ENCODE peak calls at places on chromosome 7, in seven cellular contexts. One of them, this sample, is unnamed.

GRCh38 chr7:90596745-90597526 is 815 bp downstream of the CDK14 start:
- DNase-seq in kidney glomerular epithelial cell: peak
- DNase-seq in left colon: no peak
- DNase-seq in AG09319: no peak
- DNase-seq in spleen: no peak
- DNase-seq in NCI-H510A treated with DMSO at 0.1 percent for 48 hours: no peak
- DNase-seq in Right ventricle myocardium inferior: no peak
- DNase-seq in this sample: no peak

GRCh38 chr7:135884495-135885237 is 92.5 kb downstream of the MTPN start:
- DNase-seq in left colon: no peak
- DNase-seq in NCI-H510A treated with DMSO at 0.1 percent for 48 hours: no peak
- DNase-seq in Right ventricle myocardium inferior: no peak
- DNase-seq in AG09319: no peak
- DNase-seq in kidney glomerular epithelial cell: no peak
- DNase-seq in spleen: no peak
- DNase-seq in this sample: no peak

GRCh38 chr7:116438274-116438673 is 61.3 kb upstream of the CAV2 start:
- DNase-seq in kidney glomerular epithelial cell: no peak
- DNase-seq in Right ventricle myocardium inferior: no peak
- DNase-seq in NCI-H510A treated with DMSO at 0.1 percent for 48 hours: no peak
- DNase-seq in left colon: peak
- DNase-seq in AG09319: no peak
- DNase-seq in spleen: no peak
- DNase-seq in this sample: no peak

GRCh38 chr7:95520136-95520535 is 34.4 kb downstream of the ASB4 start:
- DNase-seq in Right ventricle myocardium inferior: no peak
- DNase-seq in AG09319: no peak
- DNase-seq in left colon: no peak
- DNase-seq in NCI-H510A treated with DMSO at 0.1 percent for 48 hours: peak
- DNase-seq in kidney glomerular epithelial cell: no peak
- DNase-seq in spleen: no peak
- DNase-seq in this sample: no peak

GRCh38 chr7:14717711-14718304 is 184.7 kb downstream of the DGKB start:
- DNase-seq in spleen: no peak
- DNase-seq in Right ventricle myocardium inferior: no peak
- DNase-seq in AG09319: peak
- DNase-seq in left colon: no peak
- DNase-seq in kidney glomerular epithelial cell: peak
- DNase-seq in NCI-H510A treated with DMSO at 0.1 percent for 48 hours: peak
- DNase-seq in this sample: no peak

GRCh38 chr7:157527235-157527634 is 190.4 kb downstream of the DNAJB6 start:
- DNase-seq in left colon: no peak
- DNase-seq in AG09319: no peak
- DNase-seq in kidney glomerular epithelial cell: no peak
- DNase-seq in NCI-H510A treated with DMSO at 0.1 percent for 48 hours: no peak
- DNase-seq in spleen: peak
- DNase-seq in Right ventricle myocardium inferior: no peak
- DNase-seq in this sample: no peak

GRCh38 chr7:101589976-101590662 is 39.0 kb downstream of the MYL10 start:
- DNase-seq in kidney glomerular epithelial cell: no peak
- DNase-seq in spleen: no peak
- DNase-seq in AG09319: no peak
- DNase-seq in Right ventricle myocardium inferior: no peak
- DNase-seq in NCI-H510A treated with DMSO at 0.1 percent for 48 hours: no peak
- DNase-seq in left colon: no peak
- DNase-seq in this sample: no peak

GRCh38 chr7:50339990-50340500 is 35.5 kb downstream of the IKZF1 start:
- DNase-seq in spleen: peak
- DNase-seq in NCI-H510A treated with DMSO at 0.1 percent for 48 hours: no peak
- DNase-seq in kidney glomerular epithelial cell: no peak
- DNase-seq in AG09319: no peak
- DNase-seq in Right ventricle myocardium inferior: no peak
- DNase-seq in left colon: no peak
- DNase-seq in this sample: no peak

GRCh38 chr7:90568213-90568612 is 27.9 kb upstream of the CDK14 start:
- DNase-seq in left colon: no peak
- DNase-seq in spleen: no peak
- DNase-seq in kidney glomerular epithelial cell: no peak
- DNase-seq in NCI-H510A treated with DMSO at 0.1 percent for 48 hours: no peak
- DNase-seq in Right ventricle myocardium inferior: no peak
- DNase-seq in AG09319: no peak
- DNase-seq in this sample: no peak

GRCh38 chr7:68319061-68319460 is 1279.2 kb upstream of the AUTS2 start:
- DNase-seq in spleen: no peak
- DNase-seq in left colon: no peak
- DNase-seq in Right ventricle myocardium inferior: no peak
- DNase-seq in kidney glomerular epithelial cell: no peak
- DNase-seq in AG09319: no peak
- DNase-seq in NCI-H510A treated with DMSO at 0.1 percent for 48 hours: no peak
- DNase-seq in this sample: no peak

GRCh38 chr7:108235451-108236061 is 105.4 kb upstream of the LAMB4 start:
- DNase-seq in left colon: no peak
- DNase-seq in AG09319: no peak
- DNase-seq in Right ventricle myocardium inferior: no peak
- DNase-seq in kidney glomerular epithelial cell: no peak
- DNase-seq in NCI-H510A treated with DMSO at 0.1 percent for 48 hours: no peak
- DNase-seq in spleen: no peak
- DNase-seq in this sample: no peak

GRCh38 chr7:85001493-85002345 is 185.1 kb downstream of the SEMA3D start:
- DNase-seq in Right ventricle myocardium inferior: no peak
- DNase-seq in spleen: no peak
- DNase-seq in left colon: no peak
- DNase-seq in NCI-H510A treated with DMSO at 0.1 percent for 48 hours: no peak
- DNase-seq in kidney glomerular epithelial cell: no peak
- DNase-seq in AG09319: no peak
- DNase-seq in this sample: no peak

GRCh38 chr7:148042935-148043334 is 547.6 kb upstream of the C7orf33 start:
- DNase-seq in NCI-H510A treated with DMSO at 0.1 percent for 48 hours: peak
- DNase-seq in Right ventricle myocardium inferior: no peak
- DNase-seq in kidney glomerular epithelial cell: no peak
- DNase-seq in AG09319: no peak
- DNase-seq in left colon: no peak
- DNase-seq in spleen: no peak
- DNase-seq in this sample: no peak

GRCh38 chr7:150952331-150953050 is 25.6 kb downstream of the KCNH2 start:
- DNase-seq in spleen: peak
- DNase-seq in kidney glomerular epithelial cell: no peak
- DNase-seq in NCI-H510A treated with DMSO at 0.1 percent for 48 hours: no peak
- DNase-seq in left colon: no peak
- DNase-seq in AG09319: no peak
- DNase-seq in Right ventricle myocardium inferior: no peak
- DNase-seq in this sample: no peak

GRCh38 chr7:16136896-16137295 is 284.4 kb downstream of the CRPPA start:
- DNase-seq in NCI-H510A treated with DMSO at 0.1 percent for 48 hours: no peak
- DNase-seq in Right ventricle myocardium inferior: no peak
- DNase-seq in spleen: no peak
- DNase-seq in kidney glomerular epithelial cell: no peak
- DNase-seq in left colon: no peak
- DNase-seq in AG09319: no peak
- DNase-seq in this sample: no peak

GRCh38 chr7:37379546-37379945 is 69.1 kb downstream of the ELMO1 start:
- DNase-seq in NCI-H510A treated with DMSO at 0.1 percent for 48 hours: no peak
- DNase-seq in Right ventricle myocardium inferior: no peak
- DNase-seq in AG09319: no peak
- DNase-seq in left colon: no peak
- DNase-seq in kidney glomerular epithelial cell: no peak
- DNase-seq in spleen: no peak
- DNase-seq in this sample: no peak

GRCh38 chr7:133820584-133820983 is 306.6 kb upstream of the LRGUK start:
- DNase-seq in NCI-H510A treated with DMSO at 0.1 percent for 48 hours: no peak
- DNase-seq in Right ventricle myocardium inferior: no peak
- DNase-seq in AG09319: no peak
- DNase-seq in spleen: no peak
- DNase-seq in kidney glomerular epithelial cell: no peak
- DNase-seq in left colon: no peak
- DNase-seq in this sample: no peak

GRCh38 chr7:72080349-72080766 is 331.8 kb downstream of the CALN1 start:
- DNase-seq in AG09319: no peak
- DNase-seq in spleen: no peak
- DNase-seq in kidney glomerular epithelial cell: no peak
- DNase-seq in NCI-H510A treated with DMSO at 0.1 percent for 48 hours: no peak
- DNase-seq in left colon: no peak
- DNase-seq in Right ventricle myocardium inferior: no peak
- DNase-seq in this sample: no peak

GRCh38 chr7:26995664-26996063 is 100.1 kb downstream of the HOXA1 start:
- DNase-seq in spleen: no peak
- DNase-seq in kidney glomerular epithelial cell: no peak
- DNase-seq in Right ventricle myocardium inferior: no peak
- DNase-seq in left colon: no peak
- DNase-seq in AG09319: no peak
- DNase-seq in NCI-H510A treated with DMSO at 0.1 percent for 48 hours: peak
- DNase-seq in this sample: no peak

GRCh38 chr7:42240416-42240815 is 3.4 kb upstream of the GLI3 start:
- DNase-seq in kidney glomerular epithelial cell: no peak
- DNase-seq in spleen: no peak
- DNase-seq in AG09319: no peak
- DNase-seq in Right ventricle myocardium inferior: no peak
- DNase-seq in NCI-H510A treated with DMSO at 0.1 percent for 48 hours: no peak
- DNase-seq in left colon: no peak
- DNase-seq in this sample: no peak

GRCh38 chr7:150979706-150980390 is 1.7 kb upstream of the KCNH2 start:
- DNase-seq in left colon: peak
- DNase-seq in kidney glomerular epithelial cell: no peak
- DNase-seq in NCI-H510A treated with DMSO at 0.1 percent for 48 hours: no peak
- DNase-seq in spleen: no peak
- DNase-seq in AG09319: no peak
- DNase-seq in Right ventricle myocardium inferior: peak
- DNase-seq in this sample: no peak